ENCODE peak calls at places on chromosomes 1 and 21, in seven cellular contexts. One of them, this sample, is unnamed.

GRCh38 chr1:197663178-197663953 is 111.9 kb downstream of the DENND1B start:
- DNase-seq in activated naive CD4-positive, alpha-beta T cell treated with anti-CD3 and anti-CD28 coated beads, Interleukin-2, amount 10 ng/mL, durations not matched to agents 7 days and 5 days: no peak
- DNase-seq in NCI-H2081: no peak
- DNase-seq in naive thymus-derived CD8-positive, alpha-beta T cell: no peak
- DNase-seq in effector CD4-positive, alpha-beta T cell: no peak
- DNase-seq in choroid plexus epithelial cell: peak
- DNase-seq in EH: no peak
- DNase-seq in this sample: no peak

GRCh38 chr1:166952002-166952746 is 23.2 kb downstream of the ILDR2 start:
- DNase-seq in naive thymus-derived CD8-positive, alpha-beta T cell: no peak
- DNase-seq in effector CD4-positive, alpha-beta T cell: no peak
- DNase-seq in NCI-H2081: no peak
- DNase-seq in EH: peak
- DNase-seq in activated naive CD4-positive, alpha-beta T cell treated with anti-CD3 and anti-CD28 coated beads, Interleukin-2, amount 10 ng/mL, durations not matched to agents 7 days and 5 days: no peak
- DNase-seq in choroid plexus epithelial cell: peak
- DNase-seq in this sample: no peak

GRCh38 chr1:6185151-6185550 is 5.0 kb upstream of the CHD5 start:
- DNase-seq in effector CD4-positive, alpha-beta T cell: no peak
- DNase-seq in NCI-H2081: no peak
- DNase-seq in naive thymus-derived CD8-positive, alpha-beta T cell: no peak
- DNase-seq in EH: peak
- DNase-seq in choroid plexus epithelial cell: peak
- DNase-seq in activated naive CD4-positive, alpha-beta T cell treated with anti-CD3 and anti-CD28 coated beads, Interleukin-2, amount 10 ng/mL, durations not matched to agents 7 days and 5 days: no peak
- DNase-seq in this sample: no peak

GRCh38 chr1:163561570-163562295 is 240.0 kb downstream of the NUF2 start:
- DNase-seq in NCI-H2081: peak
- DNase-seq in EH: peak
- DNase-seq in activated naive CD4-positive, alpha-beta T cell treated with anti-CD3 and anti-CD28 coated beads, Interleukin-2, amount 10 ng/mL, durations not matched to agents 7 days and 5 days: no peak
- DNase-seq in choroid plexus epithelial cell: peak
- DNase-seq in effector CD4-positive, alpha-beta T cell: no peak
- DNase-seq in naive thymus-derived CD8-positive, alpha-beta T cell: no peak
- DNase-seq in this sample: no peak

GRCh38 chr1:51301844-51302162 is 28.6 kb downstream of the TTC39A start:
- DNase-seq in naive thymus-derived CD8-positive, alpha-beta T cell: no peak
- DNase-seq in EH: no peak
- DNase-seq in NCI-H2081: no peak
- DNase-seq in choroid plexus epithelial cell: no peak
- DNase-seq in effector CD4-positive, alpha-beta T cell: no peak
- DNase-seq in activated naive CD4-positive, alpha-beta T cell treated with anti-CD3 and anti-CD28 coated beads, Interleukin-2, amount 10 ng/mL, durations not matched to agents 7 days and 5 days: no peak
- DNase-seq in this sample: no peak

GRCh38 chr1:9167638-9168037 is 38.7 kb upstream of the GPR157 start:
- DNase-seq in choroid plexus epithelial cell: no peak
- DNase-seq in NCI-H2081: no peak
- DNase-seq in activated naive CD4-positive, alpha-beta T cell treated with anti-CD3 and anti-CD28 coated beads, Interleukin-2, amount 10 ng/mL, durations not matched to agents 7 days and 5 days: no peak
- DNase-seq in effector CD4-positive, alpha-beta T cell: no peak
- DNase-seq in EH: no peak
- DNase-seq in naive thymus-derived CD8-positive, alpha-beta T cell: no peak
- DNase-seq in this sample: no peak

GRCh38 chr1:84433253-84434080 is 35.2 kb downstream of the DNASE2B start:
- DNase-seq in activated naive CD4-positive, alpha-beta T cell treated with anti-CD3 and anti-CD28 coated beads, Interleukin-2, amount 10 ng/mL, durations not matched to agents 7 days and 5 days: peak
- DNase-seq in choroid plexus epithelial cell: peak
- DNase-seq in NCI-H2081: peak
- DNase-seq in EH: peak
- DNase-seq in naive thymus-derived CD8-positive, alpha-beta T cell: peak
- DNase-seq in effector CD4-positive, alpha-beta T cell: peak
- DNase-seq in this sample: peak

GRCh38 chr21:38277501-38278111 is 20.8 kb downstream of the KCNJ15 start:
- DNase-seq in choroid plexus epithelial cell: peak
- DNase-seq in NCI-H2081: no peak
- DNase-seq in effector CD4-positive, alpha-beta T cell: no peak
- DNase-seq in EH: peak
- DNase-seq in activated naive CD4-positive, alpha-beta T cell treated with anti-CD3 and anti-CD28 coated beads, Interleukin-2, amount 10 ng/mL, durations not matched to agents 7 days and 5 days: no peak
- DNase-seq in naive thymus-derived CD8-positive, alpha-beta T cell: no peak
- DNase-seq in this sample: no peak

GRCh38 chr1:8276173-8276914 is 41.6 kb upstream of the SLC45A1 start:
- DNase-seq in EH: peak
- DNase-seq in naive thymus-derived CD8-positive, alpha-beta T cell: no peak
- DNase-seq in choroid plexus epithelial cell: no peak
- DNase-seq in NCI-H2081: no peak
- DNase-seq in effector CD4-positive, alpha-beta T cell: no peak
- DNase-seq in activated naive CD4-positive, alpha-beta T cell treated with anti-CD3 and anti-CD28 coated beads, Interleukin-2, amount 10 ng/mL, durations not matched to agents 7 days and 5 days: peak
- DNase-seq in this sample: no peak

GRCh38 chr1:42815938-42816599 is 853 bp upstream of the ERMAP start:
- DNase-seq in choroid plexus epithelial cell: peak
- DNase-seq in NCI-H2081: peak
- DNase-seq in effector CD4-positive, alpha-beta T cell: no peak
- DNase-seq in EH: peak
- DNase-seq in activated naive CD4-positive, alpha-beta T cell treated with anti-CD3 and anti-CD28 coated beads, Interleukin-2, amount 10 ng/mL, durations not matched to agents 7 days and 5 days: no peak
- DNase-seq in naive thymus-derived CD8-positive, alpha-beta T cell: no peak
- DNase-seq in this sample: no peak

GRCh38 chr1:42456010-42456753 is at the start of the genes PPCS and ZMYND12:
- DNase-seq in NCI-H2081: peak
- DNase-seq in activated naive CD4-positive, alpha-beta T cell treated with anti-CD3 and anti-CD28 coated beads, Interleukin-2, amount 10 ng/mL, durations not matched to agents 7 days and 5 days: peak
- DNase-seq in naive thymus-derived CD8-positive, alpha-beta T cell: peak
- DNase-seq in EH: peak
- DNase-seq in choroid plexus epithelial cell: peak
- DNase-seq in effector CD4-positive, alpha-beta T cell: peak
- DNase-seq in this sample: peak

GRCh38 chr1:8512504-8512903 is 194.6 kb downstream of the SLC45A1 start:
- DNase-seq in NCI-H2081: no peak
- DNase-seq in activated naive CD4-positive, alpha-beta T cell treated with anti-CD3 and anti-CD28 coated beads, Interleukin-2, amount 10 ng/mL, durations not matched to agents 7 days and 5 days: peak
- DNase-seq in effector CD4-positive, alpha-beta T cell: no peak
- DNase-seq in naive thymus-derived CD8-positive, alpha-beta T cell: no peak
- DNase-seq in choroid plexus epithelial cell: no peak
- DNase-seq in EH: no peak
- DNase-seq in this sample: no peak

GRCh38 chr1:54649130-54649898 is 7.7 kb downstream of the MROH7 start:
- DNase-seq in effector CD4-positive, alpha-beta T cell: no peak
- DNase-seq in NCI-H2081: no peak
- DNase-seq in activated naive CD4-positive, alpha-beta T cell treated with anti-CD3 and anti-CD28 coated beads, Interleukin-2, amount 10 ng/mL, durations not matched to agents 7 days and 5 days: no peak
- DNase-seq in naive thymus-derived CD8-positive, alpha-beta T cell: no peak
- DNase-seq in EH: no peak
- DNase-seq in choroid plexus epithelial cell: no peak
- DNase-seq in this sample: no peak

GRCh38 chr1:20089328-20090077 is 19.5 kb downstream of the PLA2G5 start:
- DNase-seq in choroid plexus epithelial cell: no peak
- DNase-seq in naive thymus-derived CD8-positive, alpha-beta T cell: peak
- DNase-seq in EH: no peak
- DNase-seq in NCI-H2081: no peak
- DNase-seq in activated naive CD4-positive, alpha-beta T cell treated with anti-CD3 and anti-CD28 coated beads, Interleukin-2, amount 10 ng/mL, durations not matched to agents 7 days and 5 days: no peak
- DNase-seq in effector CD4-positive, alpha-beta T cell: no peak
- DNase-seq in this sample: no peak

GRCh38 chr1:54460861-54461382 is 54.7 kb upstream of the SSBP3 start:
- DNase-seq in effector CD4-positive, alpha-beta T cell: no peak
- DNase-seq in naive thymus-derived CD8-positive, alpha-beta T cell: no peak
- DNase-seq in activated naive CD4-positive, alpha-beta T cell treated with anti-CD3 and anti-CD28 coated beads, Interleukin-2, amount 10 ng/mL, durations not matched to agents 7 days and 5 days: no peak
- DNase-seq in EH: no peak
- DNase-seq in NCI-H2081: no peak
- DNase-seq in choroid plexus epithelial cell: no peak
- DNase-seq in this sample: no peak

GRCh38 chr1:108639899-108640560 is 20.9 kb downstream of the HENMT1 start:
- DNase-seq in activated naive CD4-positive, alpha-beta T cell treated with anti-CD3 and anti-CD28 coated beads, Interleukin-2, amount 10 ng/mL, durations not matched to agents 7 days and 5 days: peak
- DNase-seq in effector CD4-positive, alpha-beta T cell: peak
- DNase-seq in EH: no peak
- DNase-seq in NCI-H2081: no peak
- DNase-seq in choroid plexus epithelial cell: no peak
- DNase-seq in naive thymus-derived CD8-positive, alpha-beta T cell: peak
- DNase-seq in this sample: no peak

GRCh38 chr1:93976711-93977328 is 67.6 kb upstream of the GCLM start:
- DNase-seq in EH: no peak
- DNase-seq in NCI-H2081: no peak
- DNase-seq in choroid plexus epithelial cell: no peak
- DNase-seq in activated naive CD4-positive, alpha-beta T cell treated with anti-CD3 and anti-CD28 coated beads, Interleukin-2, amount 10 ng/mL, durations not matched to agents 7 days and 5 days: no peak
- DNase-seq in naive thymus-derived CD8-positive, alpha-beta T cell: no peak
- DNase-seq in effector CD4-positive, alpha-beta T cell: no peak
- DNase-seq in this sample: no peak

GRCh38 chr21:45439901-45440461 is 35.0 kb downstream of the COL18A1 start:
- DNase-seq in naive thymus-derived CD8-positive, alpha-beta T cell: no peak
- DNase-seq in NCI-H2081: no peak
- DNase-seq in activated naive CD4-positive, alpha-beta T cell treated with anti-CD3 and anti-CD28 coated beads, Interleukin-2, amount 10 ng/mL, durations not matched to agents 7 days and 5 days: no peak
- DNase-seq in EH: no peak
- DNase-seq in choroid plexus epithelial cell: no peak
- DNase-seq in effector CD4-positive, alpha-beta T cell: no peak
- DNase-seq in this sample: no peak

GRCh38 chr1:225567789-225568188 is 85.1 kb downstream of the ENAH start:
- DNase-seq in EH: no peak
- DNase-seq in effector CD4-positive, alpha-beta T cell: no peak
- DNase-seq in naive thymus-derived CD8-positive, alpha-beta T cell: no peak
- DNase-seq in NCI-H2081: no peak
- DNase-seq in choroid plexus epithelial cell: peak
- DNase-seq in activated naive CD4-positive, alpha-beta T cell treated with anti-CD3 and anti-CD28 coated beads, Interleukin-2, amount 10 ng/mL, durations not matched to agents 7 days and 5 days: no peak
- DNase-seq in this sample: no peak

GRCh38 chr1:206578115-206578935 is 33.9 kb downstream of the EIF2D start:
- DNase-seq in naive thymus-derived CD8-positive, alpha-beta T cell: no peak
- DNase-seq in NCI-H2081: no peak
- DNase-seq in choroid plexus epithelial cell: no peak
- DNase-seq in activated naive CD4-positive, alpha-beta T cell treated with anti-CD3 and anti-CD28 coated beads, Interleukin-2, amount 10 ng/mL, durations not matched to agents 7 days and 5 days: no peak
- DNase-seq in EH: peak
- DNase-seq in effector CD4-positive, alpha-beta T cell: no peak
- DNase-seq in this sample: no peak

GRCh38 chr1:154669464-154670282 is 61.7 kb upstream of the ADAR start:
- DNase-seq in activated naive CD4-positive, alpha-beta T cell treated with anti-CD3 and anti-CD28 coated beads, Interleukin-2, amount 10 ng/mL, durations not matched to agents 7 days and 5 days: peak
- DNase-seq in choroid plexus epithelial cell: peak
- DNase-seq in EH: peak
- DNase-seq in NCI-H2081: peak
- DNase-seq in naive thymus-derived CD8-positive, alpha-beta T cell: peak
- DNase-seq in effector CD4-positive, alpha-beta T cell: peak
- DNase-seq in this sample: peak

This sample was measured in T follicular helper cell.